ENCODE peak calls at places on chromosomes 7 and 10, in four cellular contexts. N, E, O and Z are unnamed samples.

GRCh38 chr10:127525686-127526085 is 23.4 kb upstream of the NPS start:
- DNase-seq in O (no peak), E (no peak), N (no peak), Z (no peak)

GRCh38 chr10:69348824-69349541 is 67.7 kb downstream of the TACR2 start:
- DNase-seq in N (peak), E (no peak), O (peak), Z (peak)

GRCh38 chr10:27820637-27821036 is 75.0 kb upstream of the MKX start:
- DNase-seq in O (no peak), N (no peak), E (no peak), Z (no peak)

GRCh38 chr7:124737760-124738159 is 27.8 kb downstream of the GPR37 start:
- DNase-seq in O (no peak), N (no peak), E (no peak), Z (no peak)

GRCh38 chr10:60849217-60849616 is 70.9 kb downstream of the CDK1 start:
- DNase-seq in E (no peak), N (no peak), O (no peak), Z (no peak)

GRCh38 chr7:66837007-66837406 is 84.0 kb upstream of the TMEM248 start:
- DNase-seq in E (no peak), O (no peak), N (no peak), Z (peak)

GRCh38 chr7:96273716-96274115 is 48.2 kb downstream of the SLC25A13 start:
- DNase-seq in O (no peak), E (no peak), N (no peak), Z (no peak)

GRCh38 chr10:103716206-103717160 is 138.9 kb downstream of the SH3PXD2A start:
- DNase-seq in E (no peak), N (no peak), O (no peak), Z (no peak)

GRCh38 chr10:19412531-19412930 is 363.9 kb downstream of the MALRD1 start:
- DNase-seq in N (peak), O (no peak), E (no peak), Z (peak)

GRCh38 chr10:131841131-131841661 is 59.6 kb upstream of the PPP2R2D start:
- DNase-seq in N (no peak), E (no peak), O (no peak), Z (no peak)

GRCh38 chr10:118310822-118311221 is 31.3 kb downstream of the FAM204A start:
- DNase-seq in N (no peak), O (peak), E (no peak), Z (peak)

GRCh38 chr7:149825567-149826343 is 12.4 kb upstream of the ZNF862 start:
- DNase-seq in E (no peak), O (no peak), N (no peak), Z (no peak)

GRCh38 chr7:117582219-117582704 is 102.4 kb downstream of the CFTR start:
- DNase-seq in O (peak), E (no peak), N (no peak), Z (peak)

GRCh38 chr7:135721198-135721820 is 6.7 kb downstream of the SLC13A4 start:
- DNase-seq in N (no peak), O (no peak), E (no peak), Z (no peak)

GRCh38 chr7:148815612-148816011 is 68.5 kb downstream of the EZH2 start:
- DNase-seq in E (no peak), N (peak), O (no peak), Z (no peak)

GRCh38 chr7:69190738-69191137 is 407.5 kb upstream of the AUTS2 start:
- DNase-seq in N (no peak), E (no peak), O (no peak), Z (no peak)

GRCh38 chr10:78557433-78557925 is 511.3 kb upstream of the ZMIZ1 start:
- DNase-seq in N (no peak), O (no peak), E (no peak), Z (no peak)

GRCh38 chr10:111338035-111338434 is 261.2 kb downstream of the ADRA2A start:
- DNase-seq in E (no peak), N (no peak), O (no peak), Z (no peak)